ENCODE peak calls at places on chromosomes 1 and 21, in four cellular contexts. G is neural progenitor cell, D is GM23248, N is colonic mucosa. J is an unnamed sample. For H3K4me1, the result is how much of the 10 kb centered on the place peaks cover.

GRCh38 chr1:236143104-236143948 is 987 bp downstream of the GPR137B start:
- DNase-seq in G (peak), D (peak), N (no peak), J (no peak)

GRCh38 chr1:199399996-199400714 is 627.4 kb upstream of the NR5A2 start:
- DNase-seq in G (no peak), D (no peak), N (no peak), J (no peak)

GRCh38 chr1:31811605-31812004 is 4.2 kb downstream of the SPOCD1 start:
- DNase-seq in G (peak), D (peak), N (no peak), J (peak)

GRCh38 chr1:29757866-29758763 is 521.8 kb downstream of the PTPRU start:
- DNase-seq in G (no peak), D (no peak), N (no peak), J (no peak)

GRCh38 chr1:175178456-175178855 is 14.1 kb downstream of the KIAA0040 start:
- DNase-seq in G (no peak), D (no peak), N (no peak), J (no peak)

GRCh38 chr1:230857077-230857476 is 11.2 kb downstream of the C1orf198 start:
- DNase-seq in G (no peak), D (no peak), N (no peak), J (no peak)

GRCh38 chr1:94974824-94975223 is 47.9 kb upstream of the CNN3 start:
- DNase-seq in G (no peak), D (peak), N (no peak), J (no peak)

GRCh38 chr21:28801906-28802305 is 190.8 kb downstream of the LTN1 start:
- DNase-seq in G (no peak), D (peak), N (no peak), J (no peak)

GRCh38 chr1:231933711-231934626 is 307.4 kb downstream of the DISC1 start:
- DNase-seq in G (no peak), D (no peak), N (peak), J (no peak)

GRCh38 chr1:158020877-158021630 is 27.6 kb downstream of the KIRREL1 start:
- DNase-seq in G (no peak), D (peak), N (no peak), J (no peak)

GRCh38 chr1:81800741-81801031 is at the start of gene ADGRL2:
- DNase-seq in G (no peak), D (no peak), N (peak), J (peak)

GRCh38 chr1:23704834-23705495 is 13.4 kb downstream of the RPL11 start:
- DNase-seq in G (no peak), D (no peak), N (no peak), J (no peak)

GRCh38 chr1:206708882-206709281 is 24.2 kb downstream of the MAPKAPK2 start:
- DNase-seq in G (no peak), D (no peak), N (no peak), J (no peak)
- H3K4me1 ChIP-seq in G (half or more), D (half or more), N (under half), J (under half)

DNA sequence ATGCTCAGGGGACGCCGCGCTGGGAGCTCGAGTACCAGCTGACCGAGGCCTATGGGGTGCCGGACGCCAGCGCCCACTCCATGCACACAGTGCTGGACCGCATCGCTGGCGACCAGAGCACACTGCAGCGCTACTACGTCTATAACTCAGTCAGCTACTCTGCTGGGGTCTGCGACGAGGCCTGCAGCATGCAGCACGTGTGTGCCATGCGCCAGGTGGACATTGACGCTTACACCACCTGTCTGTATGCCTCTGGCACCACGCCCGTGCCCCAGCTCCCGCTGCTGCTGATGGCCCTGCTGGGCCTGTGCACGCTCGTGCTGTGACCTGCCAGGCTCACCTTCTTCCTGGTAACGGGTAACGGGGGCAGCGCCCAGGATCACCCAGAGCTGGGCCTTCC is 1.3 kb upstream of the XKR8 start:
- DNase-seq in G (no peak), D (no peak), N (no peak), J (no peak)
- H3K9ac ChIP-seq in G (no peak), D (no peak), N (no peak), J (peak)

GRCh38 chr21:44931137-44931500 is 8.7 kb upstream of the SLX9 start:
- DNase-seq in G (no peak), D (peak), N (no peak), J (no peak)
- H3K4me3 ChIP-seq in G (peak), D (peak), N (peak), J (peak)

DNA sequence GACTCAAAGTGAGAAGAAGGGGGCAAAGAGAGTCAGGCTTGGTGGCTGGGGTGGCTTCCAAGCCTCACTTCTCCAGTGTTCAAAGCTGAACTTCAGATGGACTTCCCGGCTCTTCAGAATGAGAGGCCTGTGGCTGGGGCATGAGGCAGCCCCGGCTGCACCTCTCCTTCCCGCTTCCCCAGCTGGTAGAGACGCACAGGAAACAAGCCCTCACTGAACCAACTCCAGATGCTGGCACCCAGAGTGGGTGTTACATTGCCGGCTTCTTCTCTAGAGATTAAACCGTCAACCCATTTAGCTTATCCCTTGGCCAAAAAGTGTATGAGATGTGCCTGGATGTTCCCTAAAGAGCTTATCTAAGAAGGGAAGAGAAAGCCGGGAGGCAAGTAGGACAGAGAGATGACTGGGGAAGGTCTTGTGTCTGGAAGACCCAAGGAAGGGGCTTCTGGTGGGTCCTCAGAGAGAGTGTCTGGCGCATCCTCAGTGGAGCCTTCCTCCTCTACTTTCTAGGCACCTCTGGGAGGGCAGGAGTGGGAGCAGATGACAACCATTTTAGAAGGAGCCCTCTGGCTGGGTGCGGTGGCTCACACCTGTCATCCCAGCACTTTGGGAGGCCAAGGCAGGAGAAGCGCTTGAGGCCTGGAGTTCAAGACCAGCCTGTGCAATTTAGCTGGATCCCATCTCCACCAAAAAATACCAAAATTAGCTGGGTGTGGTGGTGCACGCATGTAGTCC is 2.0 kb downstream of the ADAMTSL4 start:
- DNase-seq in G (peak), D (peak), N (no peak), J (no peak)
- H3K4me1 ChIP-seq in G (under half), D (under half), N (under half), J (under half)

DNA sequence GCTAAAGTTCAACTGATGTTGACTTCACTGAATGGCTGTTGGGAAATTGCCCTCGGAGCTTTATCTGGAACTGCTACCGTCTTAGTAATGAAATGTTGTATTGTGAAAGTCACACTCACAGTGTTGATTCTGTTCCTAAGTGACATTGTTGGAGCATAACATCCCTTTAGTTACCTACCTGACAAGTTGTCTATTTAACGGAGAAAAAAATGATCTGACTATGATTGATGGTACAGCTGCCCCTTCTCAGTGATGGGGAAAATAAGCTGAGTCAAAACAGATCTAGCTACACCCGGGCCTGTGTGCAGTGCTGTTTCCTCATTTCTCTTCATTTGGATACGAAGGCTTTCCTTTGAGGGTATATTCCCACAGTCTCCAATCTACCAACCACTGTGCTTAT is 472.3 kb upstream of the BRINP3 start:
- DNase-seq in G (no peak), D (no peak), N (no peak), J (no peak)
- H3K9ac ChIP-seq in G (no peak), D (no peak), N (no peak), J (no peak)

J was measured in NT2/D1.